ENCODE peak calls at places on chromosomes 1 and 21, in seven cellular contexts. One of them, this sample, is unnamed.

GRCh38 chr1:2574350-2574749 is 12.2 kb upstream of the PRXL2B start:
- DNase-seq in uterus: no peak
- DNase-seq in epithelial cell of esophagus: no peak
- DNase-seq in kidney tubule cell: no peak
- DNase-seq in CD8-positive, alpha-beta T cell: no peak
- DNase-seq in stimulated activated CD4-positive, alpha-beta T cell treated with anti-CD3 and anti-CD28 coated beads, Interleukin-15, amount 100 ng/mL, for 48 hours: no peak
- DNase-seq in RPMI7951: peak
- DNase-seq in this sample: peak

GRCh38 chr1:233790662-233791371 is 113.7 kb upstream of the SLC35F3 start:
- DNase-seq in uterus: peak
- DNase-seq in CD8-positive, alpha-beta T cell: peak
- DNase-seq in RPMI7951: peak
- DNase-seq in stimulated activated CD4-positive, alpha-beta T cell treated with anti-CD3 and anti-CD28 coated beads, Interleukin-15, amount 100 ng/mL, for 48 hours: peak
- DNase-seq in epithelial cell of esophagus: peak
- DNase-seq in kidney tubule cell: peak
- DNase-seq in this sample: peak

GRCh38 chr1:97252076-97252475 is 530.5 kb downstream of the PTBP2 start:
- DNase-seq in kidney tubule cell: peak
- DNase-seq in RPMI7951: peak
- DNase-seq in CD8-positive, alpha-beta T cell: no peak
- DNase-seq in stimulated activated CD4-positive, alpha-beta T cell treated with anti-CD3 and anti-CD28 coated beads, Interleukin-15, amount 100 ng/mL, for 48 hours: no peak
- DNase-seq in epithelial cell of esophagus: peak
- DNase-seq in uterus: no peak
- DNase-seq in this sample: no peak

GRCh38 chr1:247268390-247269045 is 12.6 kb downstream of the VN1R5 start:
- DNase-seq in uterus: no peak
- DNase-seq in kidney tubule cell: no peak
- DNase-seq in RPMI7951: no peak
- DNase-seq in stimulated activated CD4-positive, alpha-beta T cell treated with anti-CD3 and anti-CD28 coated beads, Interleukin-15, amount 100 ng/mL, for 48 hours: no peak
- DNase-seq in epithelial cell of esophagus: no peak
- DNase-seq in CD8-positive, alpha-beta T cell: no peak
- DNase-seq in this sample: no peak

GRCh38 chr21:41953831-41954653 is at the start of gene C2CD2:
- DNase-seq in kidney tubule cell: peak
- DNase-seq in uterus: peak
- DNase-seq in epithelial cell of esophagus: peak
- DNase-seq in stimulated activated CD4-positive, alpha-beta T cell treated with anti-CD3 and anti-CD28 coated beads, Interleukin-15, amount 100 ng/mL, for 48 hours: no peak
- DNase-seq in RPMI7951: peak
- DNase-seq in CD8-positive, alpha-beta T cell: no peak
- DNase-seq in this sample: no peak

GRCh38 chr1:34686531-34686930 is 68.3 kb upstream of the GJB5 start:
- DNase-seq in kidney tubule cell: no peak
- DNase-seq in epithelial cell of esophagus: no peak
- DNase-seq in CD8-positive, alpha-beta T cell: no peak
- DNase-seq in uterus: no peak
- DNase-seq in RPMI7951: no peak
- DNase-seq in stimulated activated CD4-positive, alpha-beta T cell treated with anti-CD3 and anti-CD28 coated beads, Interleukin-15, amount 100 ng/mL, for 48 hours: no peak
- DNase-seq in this sample: no peak

GRCh38 chr21:33539612-33540011 is 2.3 kb downstream of the GART start:
- DNase-seq in uterus: no peak
- DNase-seq in RPMI7951: no peak
- DNase-seq in CD8-positive, alpha-beta T cell: no peak
- DNase-seq in kidney tubule cell: no peak
- DNase-seq in stimulated activated CD4-positive, alpha-beta T cell treated with anti-CD3 and anti-CD28 coated beads, Interleukin-15, amount 100 ng/mL, for 48 hours: no peak
- DNase-seq in epithelial cell of esophagus: peak
- DNase-seq in this sample: no peak

GRCh38 chr1:237394263-237394662 is 352.3 kb downstream of the RYR2 start:
- DNase-seq in kidney tubule cell: no peak
- DNase-seq in uterus: no peak
- DNase-seq in stimulated activated CD4-positive, alpha-beta T cell treated with anti-CD3 and anti-CD28 coated beads, Interleukin-15, amount 100 ng/mL, for 48 hours: no peak
- DNase-seq in CD8-positive, alpha-beta T cell: no peak
- DNase-seq in epithelial cell of esophagus: peak
- DNase-seq in RPMI7951: no peak
- DNase-seq in this sample: no peak

GRCh38 chr1:39791838-39792237 is 3.2 kb upstream of the BMP8B start:
- DNase-seq in RPMI7951: no peak
- DNase-seq in kidney tubule cell: no peak
- DNase-seq in CD8-positive, alpha-beta T cell: no peak
- DNase-seq in uterus: no peak
- DNase-seq in epithelial cell of esophagus: no peak
- DNase-seq in stimulated activated CD4-positive, alpha-beta T cell treated with anti-CD3 and anti-CD28 coated beads, Interleukin-15, amount 100 ng/mL, for 48 hours: no peak
- DNase-seq in this sample: no peak

GRCh38 chr1:112513112-112513870 is 4.5 kb downstream of the WNT2B start:
- DNase-seq in RPMI7951: no peak
- DNase-seq in CD8-positive, alpha-beta T cell: no peak
- DNase-seq in kidney tubule cell: no peak
- DNase-seq in uterus: no peak
- DNase-seq in epithelial cell of esophagus: peak
- DNase-seq in stimulated activated CD4-positive, alpha-beta T cell treated with anti-CD3 and anti-CD28 coated beads, Interleukin-15, amount 100 ng/mL, for 48 hours: no peak
- DNase-seq in this sample: no peak

GRCh38 chr1:40712997-40713396 is 21.5 kb downstream of the NFYC start:
- DNase-seq in RPMI7951: peak
- DNase-seq in epithelial cell of esophagus: no peak
- DNase-seq in kidney tubule cell: peak
- DNase-seq in CD8-positive, alpha-beta T cell: no peak
- DNase-seq in uterus: no peak
- DNase-seq in stimulated activated CD4-positive, alpha-beta T cell treated with anti-CD3 and anti-CD28 coated beads, Interleukin-15, amount 100 ng/mL, for 48 hours: no peak
- DNase-seq in this sample: no peak

GRCh38 chr1:8162168-8162567 is 136.1 kb upstream of the ERRFI1 start:
- DNase-seq in CD8-positive, alpha-beta T cell: no peak
- DNase-seq in uterus: no peak
- DNase-seq in stimulated activated CD4-positive, alpha-beta T cell treated with anti-CD3 and anti-CD28 coated beads, Interleukin-15, amount 100 ng/mL, for 48 hours: no peak
- DNase-seq in epithelial cell of esophagus: no peak
- DNase-seq in RPMI7951: no peak
- DNase-seq in kidney tubule cell: no peak
- DNase-seq in this sample: no peak

GRCh38 chr1:230231739-230232075 is 164.7 kb downstream of the GALNT2 start:
- DNase-seq in uterus: no peak
- DNase-seq in kidney tubule cell: peak
- DNase-seq in CD8-positive, alpha-beta T cell: no peak
- DNase-seq in epithelial cell of esophagus: peak
- DNase-seq in RPMI7951: peak
- DNase-seq in stimulated activated CD4-positive, alpha-beta T cell treated with anti-CD3 and anti-CD28 coated beads, Interleukin-15, amount 100 ng/mL, for 48 hours: no peak
- DNase-seq in this sample: no peak

GRCh38 chr1:3352084-3352951 is 102.1 kb upstream of the ARHGEF16 start:
- DNase-seq in epithelial cell of esophagus: no peak
- DNase-seq in uterus: peak
- DNase-seq in RPMI7951: peak
- DNase-seq in CD8-positive, alpha-beta T cell: no peak
- DNase-seq in kidney tubule cell: peak
- DNase-seq in stimulated activated CD4-positive, alpha-beta T cell treated with anti-CD3 and anti-CD28 coated beads, Interleukin-15, amount 100 ng/mL, for 48 hours: no peak
- DNase-seq in this sample: no peak

GRCh38 chr1:166875734-166876539 is at the start of gene TADA1:
- DNase-seq in uterus: peak
- DNase-seq in epithelial cell of esophagus: peak
- DNase-seq in stimulated activated CD4-positive, alpha-beta T cell treated with anti-CD3 and anti-CD28 coated beads, Interleukin-15, amount 100 ng/mL, for 48 hours: peak
- DNase-seq in kidney tubule cell: peak
- DNase-seq in RPMI7951: peak
- DNase-seq in CD8-positive, alpha-beta T cell: peak
- DNase-seq in this sample: peak

GRCh38 chr1:199081739-199082138 is 442.9 kb downstream of the PTPRC start:
- DNase-seq in RPMI7951: no peak
- DNase-seq in epithelial cell of esophagus: no peak
- DNase-seq in uterus: no peak
- DNase-seq in stimulated activated CD4-positive, alpha-beta T cell treated with anti-CD3 and anti-CD28 coated beads, Interleukin-15, amount 100 ng/mL, for 48 hours: no peak
- DNase-seq in CD8-positive, alpha-beta T cell: no peak
- DNase-seq in kidney tubule cell: no peak
- DNase-seq in this sample: no peak

GRCh38 chr1:110572751-110573150 is 33.4 kb downstream of the KCNA2 start:
- DNase-seq in stimulated activated CD4-positive, alpha-beta T cell treated with anti-CD3 and anti-CD28 coated beads, Interleukin-15, amount 100 ng/mL, for 48 hours: no peak
- DNase-seq in uterus: no peak
- DNase-seq in kidney tubule cell: no peak
- DNase-seq in CD8-positive, alpha-beta T cell: no peak
- DNase-seq in epithelial cell of esophagus: no peak
- DNase-seq in RPMI7951: no peak
- DNase-seq in this sample: no peak

GRCh38 chr1:43464840-43465693 is 11.3 kb upstream of the HYI start:
- DNase-seq in epithelial cell of esophagus: no peak
- DNase-seq in RPMI7951: peak
- DNase-seq in stimulated activated CD4-positive, alpha-beta T cell treated with anti-CD3 and anti-CD28 coated beads, Interleukin-15, amount 100 ng/mL, for 48 hours: no peak
- DNase-seq in uterus: no peak
- DNase-seq in CD8-positive, alpha-beta T cell: no peak
- DNase-seq in kidney tubule cell: no peak
- DNase-seq in this sample: no peak

GRCh38 chr1:22315315-22316078 is 136.2 kb upstream of the ZBTB40 start:
- DNase-seq in CD8-positive, alpha-beta T cell: no peak
- DNase-seq in epithelial cell of esophagus: no peak
- DNase-seq in RPMI7951: no peak
- DNase-seq in stimulated activated CD4-positive, alpha-beta T cell treated with anti-CD3 and anti-CD28 coated beads, Interleukin-15, amount 100 ng/mL, for 48 hours: no peak
- DNase-seq in kidney tubule cell: no peak
- DNase-seq in uterus: no peak
- DNase-seq in this sample: no peak

This sample was measured in SK-MEL-5.